ENCODE peak calls at places on chromosome 12, in nine cellular contexts. One of them, this sample, is unnamed.
A peak's percentile ranks its signal among the peaks of the same experiment; 100 is the strongest.

GRCh38 chr12:89731614-89732013 is 23.0 kb upstream of the ATP2B1 start:
- DNase-seq in RPMI8226: no peak
- DNase-seq in T47D: no peak
- DNase-seq in endodermal cell: no peak
- DNase-seq in left cardiac atrium: no peak
- DNase-seq in skeletal muscle cell: peak; percentile 70
- DNase-seq in HT-29: no peak
- DNase-seq in non-pigmented ciliary epithelial cell: no peak
- DNase-seq in AG08396: peak; percentile 55
- DNase-seq in this sample: no peak

GRCh38 chr12:108295631-108296030 is 43.5 kb downstream of the CMKLR1 start:
- DNase-seq in RPMI8226: no peak
- DNase-seq in T47D: no peak
- DNase-seq in endodermal cell: no peak
- DNase-seq in left cardiac atrium: no peak
- DNase-seq in skeletal muscle cell: no peak
- DNase-seq in HT-29: no peak
- DNase-seq in non-pigmented ciliary epithelial cell: no peak
- DNase-seq in AG08396: no peak
- DNase-seq in this sample: no peak

GRCh38 chr12:15629761-15630160 is 159.4 kb downstream of the EPS8 start:
- DNase-seq in RPMI8226: no peak
- DNase-seq in T47D: no peak
- DNase-seq in endodermal cell: no peak
- DNase-seq in left cardiac atrium: no peak
- DNase-seq in skeletal muscle cell: peak; percentile 60
- DNase-seq in HT-29: peak; percentile 36
- DNase-seq in non-pigmented ciliary epithelial cell: no peak
- DNase-seq in AG08396: no peak
- DNase-seq in this sample: peak; percentile 78

GRCh38 chr12:44875417-44875953 is 630 bp downstream of the NELL2 start:
- DNase-seq in RPMI8226: no peak
- DNase-seq in T47D: no peak
- DNase-seq in endodermal cell: peak; percentile 85
- DNase-seq in left cardiac atrium: no peak
- DNase-seq in skeletal muscle cell: no peak
- DNase-seq in HT-29: no peak
- DNase-seq in non-pigmented ciliary epithelial cell: no peak
- DNase-seq in AG08396: peak; percentile 9
- DNase-seq in this sample: no peak

GRCh38 chr12:12684375-12685106 is 11.4 kb downstream of the GPR19 start:
- DNase-seq in RPMI8226: peak; percentile 43
- DNase-seq in T47D: peak; percentile 38
- DNase-seq in endodermal cell: peak; percentile 95
- DNase-seq in left cardiac atrium: peak; percentile 53
- DNase-seq in skeletal muscle cell: no peak
- DNase-seq in HT-29: peak; percentile 51
- DNase-seq in non-pigmented ciliary epithelial cell: no peak
- DNase-seq in AG08396: no peak
- DNase-seq in this sample: no peak

GRCh38 chr12:63319386-63319785 is 168.4 kb upstream of the AVPR1A start:
- DNase-seq in RPMI8226: no peak
- DNase-seq in T47D: no peak
- DNase-seq in endodermal cell: peak; percentile 74
- DNase-seq in left cardiac atrium: no peak
- DNase-seq in skeletal muscle cell: no peak
- DNase-seq in HT-29: peak; percentile 59
- DNase-seq in non-pigmented ciliary epithelial cell: no peak
- DNase-seq in AG08396: no peak
- DNase-seq in this sample: no peak

GRCh38 chr12:11513288-11513687 is 117.9 kb upstream of the PRB2 start:
- DNase-seq in RPMI8226: peak; percentile 37
- DNase-seq in T47D: no peak
- DNase-seq in endodermal cell: peak; percentile 72
- DNase-seq in left cardiac atrium: no peak
- DNase-seq in skeletal muscle cell: no peak
- DNase-seq in HT-29: peak; percentile 45
- DNase-seq in non-pigmented ciliary epithelial cell: no peak
- DNase-seq in AG08396: peak; percentile 19
- DNase-seq in this sample: no peak

GRCh38 chr12:100295764-100296555 is 29.0 kb downstream of the SCYL2 start:
- DNase-seq in RPMI8226: no peak
- DNase-seq in T47D: no peak
- DNase-seq in endodermal cell: no peak
- DNase-seq in left cardiac atrium: no peak
- DNase-seq in skeletal muscle cell: no peak
- DNase-seq in HT-29: no peak
- DNase-seq in non-pigmented ciliary epithelial cell: peak; percentile 11
- DNase-seq in AG08396: peak; percentile 40
- DNase-seq in this sample: no peak

GRCh38 chr12:122349078-122349477 is 73.4 kb downstream of the CLIP1 start:
- DNase-seq in RPMI8226: no peak
- DNase-seq in T47D: no peak
- DNase-seq in endodermal cell: no peak
- DNase-seq in left cardiac atrium: no peak
- DNase-seq in skeletal muscle cell: no peak
- DNase-seq in HT-29: no peak
- DNase-seq in non-pigmented ciliary epithelial cell: no peak
- DNase-seq in AG08396: no peak
- DNase-seq in this sample: no peak

GRCh38 chr12:12240671-12241345 is 26.0 kb downstream of the LRP6 start:
- DNase-seq in RPMI8226: no peak
- DNase-seq in T47D: no peak
- DNase-seq in endodermal cell: no peak
- DNase-seq in left cardiac atrium: no peak
- DNase-seq in skeletal muscle cell: peak; percentile 18
- DNase-seq in HT-29: no peak
- DNase-seq in non-pigmented ciliary epithelial cell: peak; percentile 26
- DNase-seq in AG08396: no peak
- DNase-seq in this sample: no peak

GRCh38 chr12:100348657-100349454 is 8.0 kb upstream of the SLC17A8 start:
- DNase-seq in RPMI8226: peak; percentile 29
- DNase-seq in T47D: peak; percentile 64
- DNase-seq in endodermal cell: no peak
- DNase-seq in left cardiac atrium: no peak
- DNase-seq in skeletal muscle cell: no peak
- DNase-seq in HT-29: peak; percentile 62
- DNase-seq in non-pigmented ciliary epithelial cell: no peak
- DNase-seq in AG08396: no peak
- DNase-seq in this sample: no peak

GRCh38 chr12:52741378-52742195 is 35.6 kb downstream of the KRT76 start:
- DNase-seq in RPMI8226: peak; percentile 81
- DNase-seq in T47D: peak; percentile 90
- DNase-seq in endodermal cell: peak; percentile 97
- DNase-seq in left cardiac atrium: peak; percentile 65
- DNase-seq in skeletal muscle cell: peak; percentile 2
- DNase-seq in HT-29: peak; percentile 79
- DNase-seq in non-pigmented ciliary epithelial cell: no peak
- DNase-seq in AG08396: peak; percentile 63
- DNase-seq in this sample: no peak

GRCh38 chr12:1695836-1696670 is 5.2 kb downstream of the ADIPOR2 start:
- DNase-seq in RPMI8226: no peak
- DNase-seq in T47D: no peak
- DNase-seq in endodermal cell: no peak
- DNase-seq in left cardiac atrium: no peak
- DNase-seq in skeletal muscle cell: no peak
- DNase-seq in HT-29: no peak
- DNase-seq in non-pigmented ciliary epithelial cell: no peak
- DNase-seq in AG08396: no peak
- DNase-seq in this sample: no peak

GRCh38 chr12:591571-592505 is 71.4 kb downstream of the NINJ2 start:
- DNase-seq in RPMI8226: no peak
- DNase-seq in T47D: no peak
- DNase-seq in endodermal cell: no peak
- DNase-seq in left cardiac atrium: peak; percentile 88
- DNase-seq in skeletal muscle cell: no peak
- DNase-seq in HT-29: no peak
- DNase-seq in non-pigmented ciliary epithelial cell: no peak
- DNase-seq in AG08396: no peak
- DNase-seq in this sample: no peak

GRCh38 chr12:130435826-130436225 is 98.1 kb downstream of the PIWIL1 start:
- DNase-seq in RPMI8226: no peak
- DNase-seq in T47D: no peak
- DNase-seq in endodermal cell: no peak
- DNase-seq in left cardiac atrium: no peak
- DNase-seq in skeletal muscle cell: no peak
- DNase-seq in HT-29: no peak
- DNase-seq in non-pigmented ciliary epithelial cell: no peak
- DNase-seq in AG08396: no peak
- DNase-seq in this sample: no peak

GRCh38 chr12:43333650-43334043 is 218.4 kb downstream of the ADAMTS20 start:
- DNase-seq in RPMI8226: no peak
- DNase-seq in T47D: no peak
- DNase-seq in endodermal cell: no peak
- DNase-seq in left cardiac atrium: no peak
- DNase-seq in skeletal muscle cell: no peak
- DNase-seq in HT-29: no peak
- DNase-seq in non-pigmented ciliary epithelial cell: no peak
- DNase-seq in AG08396: no peak
- DNase-seq in this sample: no peak

GRCh38 chr12:122584177-122584576 is 57.1 kb downstream of the KNTC1 start:
- DNase-seq in RPMI8226: no peak
- DNase-seq in T47D: no peak
- DNase-seq in endodermal cell: no peak
- DNase-seq in left cardiac atrium: no peak
- DNase-seq in skeletal muscle cell: no peak
- DNase-seq in HT-29: no peak
- DNase-seq in non-pigmented ciliary epithelial cell: no peak
- DNase-seq in AG08396: no peak
- DNase-seq in this sample: no peak

GRCh38 chr12:130435331-130435730 is 97.6 kb downstream of the PIWIL1 start:
- DNase-seq in RPMI8226: no peak
- DNase-seq in T47D: no peak
- DNase-seq in endodermal cell: no peak
- DNase-seq in left cardiac atrium: no peak
- DNase-seq in skeletal muscle cell: no peak
- DNase-seq in HT-29: no peak
- DNase-seq in non-pigmented ciliary epithelial cell: no peak
- DNase-seq in AG08396: no peak
- DNase-seq in this sample: no peak

GRCh38 chr12:68622250-68622649 is 11.6 kb downstream of the RAP1B start:
- DNase-seq in RPMI8226: no peak
- DNase-seq in T47D: no peak
- DNase-seq in endodermal cell: no peak
- DNase-seq in left cardiac atrium: no peak
- DNase-seq in skeletal muscle cell: no peak
- DNase-seq in HT-29: no peak
- DNase-seq in non-pigmented ciliary epithelial cell: no peak
- DNase-seq in AG08396: no peak
- DNase-seq in this sample: no peak

GRCh38 chr12:109519787-109520186 is 42.4 kb downstream of the UBE3B start:
- DNase-seq in RPMI8226: no peak
- DNase-seq in T47D: no peak
- DNase-seq in endodermal cell: no peak
- DNase-seq in left cardiac atrium: no peak
- DNase-seq in skeletal muscle cell: no peak
- DNase-seq in HT-29: no peak
- DNase-seq in non-pigmented ciliary epithelial cell: no peak
- DNase-seq in AG08396: no peak
- DNase-seq in this sample: no peak

GRCh38 chr12:92899388-92900001 is 29.6 kb downstream of the EEA1 start:
- DNase-seq in RPMI8226: no peak
- DNase-seq in T47D: peak; percentile 57
- DNase-seq in endodermal cell: peak; percentile 72
- DNase-seq in left cardiac atrium: peak; percentile 84
- DNase-seq in skeletal muscle cell: peak; percentile 99
- DNase-seq in HT-29: peak; percentile 19
- DNase-seq in non-pigmented ciliary epithelial cell: peak; percentile 95
- DNase-seq in AG08396: peak; percentile 82
- DNase-seq in this sample: peak; percentile 97

GRCh38 chr12:115794659-115795081 is 482.8 kb downstream of the MED13L start:
- DNase-seq in RPMI8226: peak; percentile 22
- DNase-seq in T47D: no peak
- DNase-seq in endodermal cell: peak; percentile 79
- DNase-seq in left cardiac atrium: no peak
- DNase-seq in skeletal muscle cell: no peak
- DNase-seq in HT-29: peak; percentile 23
- DNase-seq in non-pigmented ciliary epithelial cell: no peak
- DNase-seq in AG08396: no peak
- DNase-seq in this sample: no peak

GRCh38 chr12:15268927-15269552 is 47.8 kb upstream of the RERG start:
- DNase-seq in RPMI8226: peak; percentile 59
- DNase-seq in T47D: peak; percentile 87
- DNase-seq in endodermal cell: peak; percentile 73
- DNase-seq in left cardiac atrium: no peak
- DNase-seq in skeletal muscle cell: no peak
- DNase-seq in HT-29: peak; percentile 78
- DNase-seq in non-pigmented ciliary epithelial cell: no peak
- DNase-seq in AG08396: peak; percentile 63
- DNase-seq in this sample: no peak

GRCh38 chr12:112905451-112906089 is 1.2 kb upstream of the OAS1 start:
- DNase-seq in RPMI8226: peak; percentile 80
- DNase-seq in T47D: no peak
- DNase-seq in endodermal cell: no peak
- DNase-seq in left cardiac atrium: no peak
- DNase-seq in skeletal muscle cell: no peak
- DNase-seq in HT-29: no peak
- DNase-seq in non-pigmented ciliary epithelial cell: no peak
- DNase-seq in AG08396: no peak
- DNase-seq in this sample: no peak

GRCh38 chr12:52618216-52618615 is at the start of gene KRT73:
- DNase-seq in RPMI8226: no peak
- DNase-seq in T47D: no peak
- DNase-seq in endodermal cell: no peak
- DNase-seq in left cardiac atrium: no peak
- DNase-seq in skeletal muscle cell: no peak
- DNase-seq in HT-29: no peak
- DNase-seq in non-pigmented ciliary epithelial cell: no peak
- DNase-seq in AG08396: no peak
- DNase-seq in this sample: no peak

GRCh38 chr12:107990325-107990724 is 138.8 kb upstream of the WSCD2 start:
- DNase-seq in RPMI8226: peak; percentile 34
- DNase-seq in T47D: peak; percentile 44
- DNase-seq in endodermal cell: peak; percentile 90
- DNase-seq in left cardiac atrium: no peak
- DNase-seq in skeletal muscle cell: no peak
- DNase-seq in HT-29: peak; percentile 54
- DNase-seq in non-pigmented ciliary epithelial cell: no peak
- DNase-seq in AG08396: no peak
- DNase-seq in this sample: no peak

GRCh38 chr12:44259890-44260289 is 424.0 kb downstream of the TMEM117 start:
- DNase-seq in RPMI8226: no peak
- DNase-seq in T47D: no peak
- DNase-seq in endodermal cell: no peak
- DNase-seq in left cardiac atrium: no peak
- DNase-seq in skeletal muscle cell: no peak
- DNase-seq in HT-29: no peak
- DNase-seq in non-pigmented ciliary epithelial cell: no peak
- DNase-seq in AG08396: no peak
- DNase-seq in this sample: no peak

GRCh38 chr12:70354777-70355176 is 11.3 kb upstream of the KCNMB4 start:
- DNase-seq in RPMI8226: no peak
- DNase-seq in T47D: no peak
- DNase-seq in endodermal cell: no peak
- DNase-seq in left cardiac atrium: no peak
- DNase-seq in skeletal muscle cell: no peak
- DNase-seq in HT-29: no peak
- DNase-seq in non-pigmented ciliary epithelial cell: no peak
- DNase-seq in AG08396: no peak
- DNase-seq in this sample: no peak

This sample was measured in AG04449.